ENCODE peak calls at places on chromosomes 16 and 17, in six cellular contexts. A is testis, X is A549, W is transverse colon, M is stomach, J is tibial nerve. C is an unnamed sample.
A peak's percentile ranks its signal among the peaks of the same experiment; 100 is the strongest.

GRCh38 chr16:27699540-27699939 is 149.6 kb downstream of the KATNIP start:
- DNase-seq in A (no peak), X (no peak), W (no peak), M (no peak), J (no peak), C (peak; percentile 43)

GRCh38 chr16:85077576-85078125 is 34.6 kb downstream of the CIBAR2 start:
- DNase-seq in A (no peak), X (no peak), W (no peak), M (no peak), J (no peak), C (no peak)

GRCh38 chr16:13552062-13552959 is 367.6 kb upstream of the ERCC4 start:
- DNase-seq in A (no peak), X (no peak), W (no peak), M (no peak), J (no peak), C (no peak)

GRCh38 chr16:10558746-10559641 is 21.4 kb downstream of the EMP2 start:
- DNase-seq in A (peak; percentile 69), X (no peak), W (peak; percentile 36), M (peak; percentile 75), J (peak; percentile 61), C (peak; percentile 91)

GRCh38 chr17:253091-253846 is 71.8 kb upstream of the DOC2B start:
- DNase-seq in A (no peak), X (no peak), W (peak; percentile 3), M (peak; percentile 17), J (no peak), C (peak; percentile 69)

GRCh38 chr16:70407811-70408274 is 31.1 kb downstream of the ST3GAL2 start:
- DNase-seq in A (no peak), X (no peak), W (no peak), M (no peak), J (no peak), C (no peak)

GRCh38 chr17:73759324-73760185 is 115.3 kb upstream of the SDK2 start:
- DNase-seq in A (no peak), X (no peak), W (no peak), M (no peak), J (no peak), C (no peak)

GRCh38 chr16:57544129-57544653 is 1.7 kb downstream of the ADGRG5 start:
- DNase-seq in A (no peak), X (no peak), W (peak; percentile 57), M (no peak), J (no peak), C (no peak)

GRCh38 chr17:52145496-52145895 is 13.0 kb downstream of the CA10 start:
- DNase-seq in A (no peak), X (no peak), W (no peak), M (no peak), J (no peak), C (no peak)

GRCh38 chr16:68985855-68986254 is 119.6 kb upstream of the HAS3 start:
- DNase-seq in A (no peak), X (no peak), W (no peak), M (no peak), J (no peak), C (no peak)

GRCh38 chr16:3638916-3639644 is 15.4 kb upstream of the DNASE1 start:
- DNase-seq in A (no peak), X (no peak), W (no peak), M (peak; percentile 17), J (no peak), C (peak; percentile 58)

GRCh38 chr16:10338426-10338825 is 47.4 kb upstream of the ATF7IP2 start:
- DNase-seq in A (no peak), X (no peak), W (no peak), M (no peak), J (no peak), C (no peak)

GRCh38 chr17:71338396-71338795 is 782.4 kb upstream of the SOX9 start:
- DNase-seq in A (no peak), X (peak; percentile 14), W (no peak), M (no peak), J (no peak), C (no peak)

GRCh38 chr17:7016406-7016805 is 4.0 kb downstream of the RNASEK start:
- DNase-seq in A (no peak), X (no peak), W (no peak), M (no peak), J (no peak), C (no peak)

GRCh38 chr17:7015587-7016020 is 3.2 kb downstream of the RNASEK start:
- DNase-seq in A (no peak), X (no peak), W (no peak), M (no peak), J (no peak), C (no peak)

GRCh38 chr17:7016886-7017826 is 4.7 kb downstream of the RNASEK start:
- DNase-seq in A (no peak), X (no peak), W (no peak), M (no peak), J (no peak), C (no peak)

GRCh38 chr17:7014261-7014994 is 2.0 kb downstream of the RNASEK start:
- DNase-seq in A (peak; percentile 98), X (peak; percentile 96), W (peak; percentile 99), M (peak; percentile 99), J (peak; percentile 90), C (peak; percentile 96)

DNA sequence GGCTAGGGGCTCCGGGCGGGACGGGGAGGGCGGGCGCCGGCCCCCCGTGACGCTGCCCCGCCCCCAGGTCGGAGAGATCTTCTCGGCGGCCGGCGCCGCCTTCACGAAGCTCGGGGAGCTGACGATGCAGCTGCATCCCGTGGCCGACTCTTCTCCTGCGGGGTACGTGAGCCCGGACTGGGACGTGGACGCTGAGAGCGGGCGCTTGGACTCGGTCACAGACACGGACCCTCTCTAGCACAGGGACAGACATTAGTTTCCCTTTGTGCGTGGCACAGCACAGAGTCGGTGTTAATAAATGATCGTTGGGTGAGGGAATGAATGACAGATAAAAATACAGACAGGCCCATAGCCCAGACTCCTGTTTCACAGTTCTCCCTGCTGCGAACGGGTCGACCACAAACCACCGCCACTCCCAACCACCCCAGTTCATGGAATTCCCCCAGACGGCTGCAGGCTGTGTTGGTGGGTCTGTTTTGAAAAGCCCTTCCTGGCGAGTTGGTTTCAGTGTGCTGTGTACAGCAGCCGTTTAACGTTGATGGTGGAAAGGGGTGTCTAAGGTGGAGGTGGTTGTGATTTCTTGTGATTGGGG is 2.7 kb downstream of the RNASEK start:
- DNase-seq in A (no peak), X (no peak), W (peak; percentile 49), M (no peak), J (no peak), C (peak; percentile 29)
- TF ChIP-seq CTCF in A (no peak), X (peak; percentile 19), W (no peak), M (no peak), J (no peak), C (no peak)

GRCh38 chr17:82097919-82098168 is 192 bp downstream of the FASN start:
- DNase-seq in A (no peak), X (no peak), W (no peak), M (no peak), J (no peak), C (no peak)

GRCh38 chr17:82095777-82096708 is 2.0 kb downstream of the FASN start:
- DNase-seq in A (no peak), X (no peak), W (no peak), M (no peak), J (no peak), C (no peak)

GRCh38 chr17:82094931-82095776 is 2.9 kb downstream of the FASN start:
- DNase-seq in A (no peak), X (no peak), W (no peak), M (no peak), J (no peak), C (no peak)

GRCh38 chr17:82097187-82097918 is 683 bp downstream of the FASN start:
- DNase-seq in A (peak; percentile 47), X (peak; percentile 63), W (peak; percentile 48), M (peak; percentile 58), J (no peak), C (no peak)

GRCh38 chr17:82096709-82097186 is 1.3 kb downstream of the FASN start:
- DNase-seq in A (no peak), X (no peak), W (no peak), M (no peak), J (no peak), C (no peak)
- TF ChIP-seq POLR2A in A (no peak), X (no peak), W (no peak), M (no peak), J (no peak), C (no peak)

GRCh38 chr17:42460371-42460770 is 1.7 kb downstream of the ATP6V0A1 start:
- DNase-seq in A (no peak), X (no peak), W (no peak), M (no peak), J (no peak), C (no peak)

GRCh38 chr17:42458497-42459255 is at the start of gene ATP6V0A1:
- DNase-seq in A (peak; percentile 97), X (peak; percentile 95), W (peak; percentile 97), M (peak; percentile 96), J (peak; percentile 90), C (peak; percentile 99)

GRCh38 chr17:42459983-42460300 is 1.3 kb downstream of the ATP6V0A1 start:
- DNase-seq in A (no peak), X (no peak), W (no peak), M (no peak), J (no peak), C (no peak)

GRCh38 chr17:42457107-42457787 is 1.4 kb upstream of the ATP6V0A1 start:
- DNase-seq in A (no peak), X (no peak), W (no peak), M (no peak), J (peak; percentile 34), C (no peak)

DNA sequence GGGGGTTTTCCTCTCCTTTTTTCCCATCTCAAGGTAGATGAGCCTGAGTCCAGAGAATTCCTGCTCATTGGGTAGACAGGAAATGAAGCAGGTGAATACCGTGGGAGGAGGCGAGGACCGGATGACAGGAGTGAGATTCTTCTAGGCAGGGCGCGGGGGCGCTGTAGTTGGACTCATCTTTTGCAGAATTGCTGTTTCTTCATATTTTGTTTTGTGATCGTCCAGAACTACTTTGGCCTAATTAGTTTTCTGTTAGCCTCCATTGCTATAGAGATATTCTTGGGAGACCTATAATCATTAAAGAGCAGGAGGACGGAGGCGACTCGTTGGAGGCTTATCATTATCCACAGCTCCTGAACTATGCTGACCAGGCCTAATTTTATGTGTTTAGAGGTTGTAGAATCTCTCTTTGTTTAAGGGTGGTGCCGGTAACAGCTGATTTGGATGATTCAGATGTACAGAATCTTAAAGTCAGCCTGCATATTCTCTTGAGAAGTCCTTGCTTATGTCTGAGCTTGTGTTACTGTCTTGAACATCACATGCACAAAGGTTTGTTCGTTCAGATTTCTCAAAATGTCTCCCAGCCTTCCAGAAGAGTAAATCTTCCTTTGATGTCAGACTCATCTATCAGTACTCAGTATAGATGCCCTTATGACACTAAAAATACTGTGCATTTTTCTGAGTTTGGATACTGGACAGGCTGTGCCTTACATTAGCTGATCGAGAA is 741 bp downstream of the ATP6V0A1 start:
- DNase-seq in A (peak; percentile 81), X (peak; percentile 68), W (peak; percentile 66), M (peak; percentile 40), J (peak; percentile 72), C (peak; percentile 36)
- TF ChIP-seq CTCF in A (no peak), X (peak; percentile 79), W (peak; percentile 20), M (peak; percentile 9), J (no peak), C (no peak)

DNA sequence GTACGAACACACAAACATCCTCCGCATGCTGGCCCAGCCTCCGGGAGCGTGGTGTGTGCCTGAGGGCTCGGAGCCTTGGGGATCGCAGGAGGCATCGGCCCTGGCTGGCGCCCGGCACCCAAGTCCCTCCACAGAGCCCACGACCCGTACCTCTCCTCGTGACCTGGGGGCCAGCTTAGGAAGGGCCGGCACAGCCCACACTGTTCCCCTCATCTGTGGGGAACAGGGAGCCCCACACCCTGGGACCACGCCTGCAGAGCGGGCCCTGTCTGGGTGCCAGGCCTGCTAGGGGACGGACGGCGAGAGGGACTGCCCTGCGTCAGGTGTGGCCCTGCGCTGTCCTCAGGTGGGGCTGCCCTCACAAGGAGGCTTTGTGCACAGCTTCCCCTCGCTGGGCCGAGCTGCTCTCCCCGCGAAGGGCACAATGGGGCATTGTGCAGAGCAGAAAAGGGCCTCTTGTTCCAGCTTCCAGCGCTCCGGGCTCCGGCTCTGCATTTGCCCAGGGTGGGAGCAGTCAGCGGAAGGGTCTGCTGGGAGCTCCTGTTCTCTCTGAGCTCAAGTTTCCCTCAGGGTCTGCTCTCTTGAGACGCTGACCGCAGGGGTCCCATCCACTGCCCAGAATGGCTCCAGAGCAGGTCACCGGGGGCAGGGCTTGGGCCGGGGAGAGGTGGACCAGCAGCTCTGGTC is 1.7 kb upstream of the LMF1 start:
- DNase-seq in A (peak; percentile 72), X (no peak), W (no peak), M (peak; percentile 42), J (no peak), C (no peak)
- TF ChIP-seq POLR2A in A (no peak), X (no peak), W (no peak), M (no peak), J (no peak), C (no peak)

C was measured in lower leg skin.